ENCODE peak calls at places on chromosomes 6 and 20, in five cellular contexts. G is left ventricle myocardium inferior, K is fibroblast of lung, B is ovary, Y is heart right ventricle. D is an unnamed sample. For H3K4me1, the result is how much of the 10 kb centered on the place peaks cover.

GRCh38 chr6:44338228-44339122 is 4.0 kb upstream of the SPATS1 start:
- DNase-seq in G (peak), K (peak), B (peak), Y (peak), D (no peak)

GRCh38 chr6:135922170-135922569 is 70.7 kb downstream of the PDE7B start:
- DNase-seq in G (no peak), K (peak), B (no peak), Y (peak), D (no peak)

GRCh38 chr6:45163952-45164766 is 164.0 kb upstream of the RUNX2 start:
- DNase-seq in G (no peak), K (peak), B (no peak), Y (no peak), D (no peak)

GRCh38 chr6:106895703-106896040 is 78.9 kb downstream of the CD24 start:
- DNase-seq in G (no peak), K (no peak), B (no peak), Y (no peak), D (no peak)

GRCh38 chr6:119110601-119111548 is 32.4 kb upstream of the FAM184A start:
- DNase-seq in G (no peak), K (peak), B (no peak), Y (peak), D (no peak)

GRCh38 chr6:45086685-45087084 is 241.4 kb upstream of the RUNX2 start:
- DNase-seq in G (no peak), K (no peak), B (no peak), Y (no peak), D (no peak)

GRCh38 chr20:34037121-34037520 is 43.4 kb downstream of the RALY start:
- DNase-seq in G (no peak), K (no peak), B (no peak), Y (no peak), D (no peak)

GRCh38 chr20:51661609-51662178 is 106.5 kb downstream of the ATP9A start:
- DNase-seq in G (no peak), K (peak), B (no peak), Y (no peak), D (no peak)

GRCh38 chr6:53437557-53438202 is 88.9 kb upstream of the ELOVL5 start:
- DNase-seq in G (no peak), K (peak), B (no peak), Y (peak), D (no peak)

GRCh38 chr6:161219336-161220079 is 54.4 kb downstream of the AGPAT4 start:
- DNase-seq in G (no peak), K (no peak), B (no peak), Y (no peak), D (no peak)

GRCh38 chr6:157859775-157860504 is 36.9 kb downstream of the SNX9 start:
- DNase-seq in G (no peak), K (no peak), B (no peak), Y (no peak), D (no peak)

GRCh38 chr20:60210779-60211617 is 252.8 kb downstream of the CDH26 start:
- DNase-seq in G (peak), K (peak), B (peak), Y (peak), D (no peak)

GRCh38 chr20:22389836-22390542 is 194.4 kb downstream of the FOXA2 start:
- DNase-seq in G (no peak), K (peak), B (no peak), Y (no peak), D (no peak)

GRCh38 chr20:60070791-60071190 is 112.6 kb downstream of the CDH26 start:
- DNase-seq in G (no peak), K (no peak), B (no peak), Y (no peak), D (no peak)

GRCh38 chr6:113776998-113777397 is 80.1 kb upstream of the MARCKS start:
- DNase-seq in G (no peak), K (peak), B (no peak), Y (no peak), D (no peak)

GRCh38 chr6:28776269-28777146 is 147.3 kb downstream of the TRIM27 start:
- DNase-seq in G (no peak), K (no peak), B (no peak), Y (no peak), D (no peak)

GRCh38 chr6:130965657-130966056 is 97.4 kb downstream of the EPB41L2 start:
- DNase-seq in G (no peak), K (peak), B (no peak), Y (no peak), D (no peak)

GRCh38 chr6:102501615-102502014 is 1108.1 kb downstream of the GRIK2 start:
- DNase-seq in G (no peak), K (no peak), B (no peak), Y (no peak), D (no peak)

GRCh38 chr20:45781391-45781931 is 10.2 kb downstream of the WFDC3 start:
- DNase-seq in G (no peak), K (peak), B (no peak), Y (no peak), D (no peak)

GRCh38 chr20:672975-673604 is 2.5 kb downstream of the SCRT2 start:
- DNase-seq in G (no peak), K (no peak), B (no peak), Y (no peak), D (no peak)

GRCh38 chr20:40265872-40266533 is 423.0 kb downstream of the MAFB start:
- DNase-seq in G (no peak), K (no peak), B (no peak), Y (peak), D (peak)

GRCh38 chr20:17281478-17281877 is 54.6 kb downstream of the PCSK2 start:
- DNase-seq in G (no peak), K (peak), B (no peak), Y (no peak), D (peak)

GRCh38 chr6:26489926-26490575 is 10.1 kb upstream of the BTN1A1 start:
- DNase-seq in G (no peak), K (no peak), B (no peak), Y (no peak), D (peak)

GRCh38 chr20:61805365-61805764 is 260.3 kb downstream of the TAF4 start:
- DNase-seq in G (peak), K (no peak), B (no peak), Y (no peak), D (no peak)

GRCh38 chr20:59645761-59646171 is 41.4 kb downstream of the PHACTR3 start:
- DNase-seq in G (no peak), K (no peak), B (no peak), Y (no peak), D (no peak)

GRCh38 chr20:59787186-59787890 is 146.1 kb downstream of the SYCP2 start:
- DNase-seq in G (no peak), K (no peak), B (no peak), Y (no peak), D (no peak)

GRCh38 chr6:33927112-33927511 is 123.3 kb upstream of the MLN start:
- DNase-seq in G (no peak), K (no peak), B (no peak), Y (no peak), D (no peak)

GRCh38 chr6:10534418-10534760 is 13.2 kb downstream of the GCNT2 start:
- DNase-seq in G (no peak), K (no peak), B (no peak), Y (no peak), D (no peak)

GRCh38 chr6:3316818-3317217 is 58.1 kb downstream of the PSMG4 start:
- DNase-seq in G (no peak), K (no peak), B (no peak), Y (no peak), D (no peak)

GRCh38 chr6:87481936-87482335 is 9.2 kb downstream of the SLC35A1 start:
- DNase-seq in G (no peak), K (no peak), B (no peak), Y (no peak), D (no peak)

GRCh38 chr6:50847890-50848594 is 29.4 kb downstream of the TFAP2B start:
- DNase-seq in G (no peak), K (no peak), B (no peak), Y (no peak), D (no peak)

GRCh38 chr6:1901556-1901955 is 291.8 kb downstream of the FOXC1 start:
- DNase-seq in G (no peak), K (peak), B (no peak), Y (no peak), D (no peak)

GRCh38 chr20:35179292-35180212 is 7.7 kb downstream of the PROCR start:
- DNase-seq in G (no peak), K (no peak), B (no peak), Y (no peak), D (no peak)

GRCh38 chr20:19901226-19901625 is 115.9 kb upstream of the NAA20 start:
- DNase-seq in G (no peak), K (no peak), B (no peak), Y (no peak), D (no peak)

GRCh38 chr6:35583893-35584688 is 71.4 kb upstream of the TULP1 start:
- DNase-seq in G (no peak), K (peak), B (peak), Y (peak), D (no peak)

GRCh38 chr20:20205862-20206236 is 153.5 kb downstream of the CFAP61 start:
- DNase-seq in G (no peak), K (no peak), B (no peak), Y (no peak), D (no peak)

GRCh38 chr6:77298298-77298697 is 165.0 kb downstream of the HTR1B start:
- DNase-seq in G (no peak), K (no peak), B (no peak), Y (no peak), D (no peak)

GRCh38 chr6:18985061-18985460 is 597.9 kb downstream of the RNF144B start:
- DNase-seq in G (no peak), K (no peak), B (no peak), Y (no peak), D (no peak)

GRCh38 chr6:34248198-34248726 is 544 bp downstream of the SMIM29 start:
- DNase-seq in G (peak), K (no peak), B (peak), Y (peak), D (peak)

GRCh38 chr6:143745160-143746133 is 67.7 kb downstream of the PHACTR2 start:
- DNase-seq in G (no peak), K (peak), B (peak), Y (peak), D (peak)

GRCh38 chr6:143746202-143747119 is 68.7 kb downstream of the PHACTR2 start:
- DNase-seq in G (no peak), K (no peak), B (peak), Y (no peak), D (no peak)

GRCh38 chr6:143750945-143751344 is 73.2 kb downstream of the PHACTR2 start:
- DNase-seq in G (no peak), K (no peak), B (no peak), Y (no peak), D (no peak)

GRCh38 chr6:143744593-143745151 is 66.9 kb downstream of the PHACTR2 start:
- DNase-seq in G (no peak), K (peak), B (no peak), Y (no peak), D (peak)

DNA sequence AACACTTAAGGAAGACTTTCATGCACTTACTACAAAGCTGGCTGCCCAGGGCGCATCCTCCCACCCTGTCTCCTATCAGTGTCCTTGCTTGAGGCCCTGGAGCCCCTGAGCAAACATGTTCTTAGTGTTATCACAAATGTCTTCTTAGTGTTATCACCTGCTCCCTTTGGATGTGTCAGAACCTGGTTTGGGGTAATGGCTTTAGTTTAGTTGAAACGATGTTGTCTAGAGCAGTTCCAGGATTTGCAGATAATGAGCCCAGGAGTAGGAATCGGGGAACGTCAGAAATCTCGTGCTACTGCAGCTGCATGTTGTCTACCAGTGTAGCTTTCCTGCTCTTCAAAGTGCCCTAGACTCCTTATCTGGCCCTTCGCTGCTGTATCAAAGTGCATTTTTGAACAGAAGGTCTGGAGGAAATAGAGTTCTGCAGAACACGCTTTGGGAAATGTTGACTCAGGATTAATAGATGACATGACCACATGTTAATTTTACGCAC is 69.6 kb downstream of the PHACTR2 start:
- DNase-seq in G (no peak), K (no peak), B (no peak), Y (no peak), D (no peak)
- H3K4me1 ChIP-seq in G (half or more), K (under half), B (under half), Y (half or more), D (under half)

GRCh38 chr6:138226011-138226410 is 7.7 kb upstream of the PBOV1 start:
- DNase-seq in G (no peak), K (no peak), B (no peak), Y (no peak), D (no peak)
- H3K4me3 ChIP-seq in G (no peak), K (no peak), B (no peak), Y (no peak), D (no peak)

GRCh38 chr6:7719364-7719763 is 6.5 kb upstream of the BMP6 start:
- DNase-seq in G (no peak), K (no peak), B (no peak), Y (no peak), D (no peak)

GRCh38 chr6:7723554-7723953 is 2.3 kb upstream of the BMP6 start:
- DNase-seq in G (no peak), K (no peak), B (no peak), Y (no peak), D (no peak)

GRCh38 chr6:7723041-7723447 is 2.9 kb upstream of the BMP6 start:
- DNase-seq in G (peak), K (peak), B (peak), Y (peak), D (peak)

GRCh38 chr6:7720346-7720745 is 5.6 kb upstream of the BMP6 start:
- DNase-seq in G (no peak), K (no peak), B (no peak), Y (no peak), D (no peak)

DNA sequence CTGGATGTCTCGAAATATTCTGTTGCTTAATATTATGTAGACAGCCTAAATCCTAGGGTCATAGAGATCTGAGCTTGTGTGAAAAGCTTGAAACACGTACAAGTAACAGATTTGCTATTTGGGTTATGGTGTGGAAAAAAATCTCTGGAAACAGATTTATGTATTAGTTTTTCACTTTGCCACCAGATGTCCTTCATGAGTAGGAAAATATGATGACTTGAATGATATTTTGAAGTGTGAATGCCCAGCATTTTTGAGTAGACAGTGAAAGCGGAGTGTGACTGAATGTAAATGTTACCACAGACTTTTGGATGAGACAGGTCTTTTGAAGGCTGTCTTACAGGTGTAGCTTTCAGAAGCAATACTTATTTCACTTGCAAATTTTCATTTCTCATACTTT is 4.2 kb upstream of the BMP6 start:
- DNase-seq in G (no peak), K (no peak), B (no peak), Y (no peak), D (no peak)
- TF ChIP-seq CTCF in G (peak), K (peak), B (no peak), Y (peak), D (no peak)

GRCh38 chr6:41036601-41037000 is 2.4 kb downstream of the UNC5CL start:
- DNase-seq in G (no peak), K (no peak), B (no peak), Y (no peak), D (no peak)
- H3K4me1 ChIP-seq in G (under half), K (under half), B (under half), Y (under half), D (under half)

GRCh38 chr6:98816799-98817198 is 17.6 kb upstream of the POU3F2 start:
- DNase-seq in G (no peak), K (no peak), B (no peak), Y (no peak), D (no peak)
- H3K4me3 ChIP-seq in G (no peak), K (no peak), B (no peak), Y (no peak), D (no peak)